ENCODE peak calls at places on chromosomes 16 and 17, in seven cellular contexts. E, X, Y, G, L, M and U are unnamed samples.

GRCh38 chr17:52410781-52411180 is 252.3 kb upstream of the CA10 start:
- DNase-seq in L (no peak), M (no peak), E (no peak), G (no peak), Y (no peak), X (no peak), U (no peak)

GRCh38 chr16:31400191-31400590 is 7.1 kb downstream of the ITGAD start:
- DNase-seq in Y (no peak), G (no peak), L (no peak), E (no peak), M (no peak), X (peak), U (peak)

GRCh38 chr17:30519707-30520106 is 42.5 kb downstream of the GOSR1 start:
- DNase-seq in M (peak), G (peak), X (no peak), E (peak), Y (no peak), L (peak), U (no peak)

GRCh38 chr17:29835438-29836351 is 94.3 kb downstream of the SSH2 start:
- DNase-seq in L (no peak), X (no peak), M (no peak), G (no peak), Y (no peak), E (no peak), U (no peak)

GRCh38 chr17:652310-652709 is 62.3 kb downstream of the VPS53 start:
- DNase-seq in L (no peak), E (no peak), G (no peak), Y (no peak), X (no peak), M (no peak), U (no peak)

GRCh38 chr17:21676281-21677111 is 15.8 kb upstream of the KCNJ18 start:
- DNase-seq in X (no peak), G (no peak), E (no peak), M (no peak), Y (no peak), L (no peak), U (no peak)

GRCh38 chr17:21542070-21542469 is 150.3 kb upstream of the KCNJ18 start:
- DNase-seq in M (no peak), E (no peak), G (no peak), L (no peak), X (no peak), Y (no peak), U (no peak)

GRCh38 chr16:84753412-84754325 is 53.9 kb downstream of the USP10 start:
- DNase-seq in X (no peak), L (no peak), M (no peak), E (no peak), G (no peak), Y (no peak), U (no peak)

GRCh38 chr16:2473999-2474876 is 689 bp upstream of the TBC1D24 start:
- DNase-seq in M (peak), E (no peak), G (no peak), X (peak), L (no peak), Y (peak), U (peak)

GRCh38 chr17:47720754-47721533 is 12.1 kb upstream of the TBX21 start:
- DNase-seq in E (no peak), G (no peak), M (no peak), Y (peak), L (no peak), X (peak), U (peak)

GRCh38 chr17:77200711-77201110 is 59.9 kb downstream of the SEC14L1 start:
- DNase-seq in X (no peak), M (no peak), G (no peak), Y (no peak), L (no peak), E (no peak), U (no peak)

GRCh38 chr17:29847527-29847931 is 82.5 kb downstream of the SSH2 start:
- DNase-seq in L (no peak), Y (no peak), E (no peak), X (no peak), M (no peak), G (no peak), U (no peak)

GRCh38 chr16:78925071-78925714 is 675.3 kb downstream of the MAF start:
- DNase-seq in E (no peak), Y (peak), L (no peak), G (no peak), X (no peak), M (peak), U (peak)

GRCh38 chr16:51306116-51306515 is 155.0 kb upstream of the SALL1 start:
- DNase-seq in X (no peak), L (no peak), G (no peak), M (peak), E (peak), Y (no peak), U (no peak)

GRCh38 chr16:65916995-65917394 is 449.5 kb upstream of the CDH5 start:
- DNase-seq in L (no peak), X (no peak), E (no peak), Y (no peak), M (no peak), G (no peak), U (no peak)

GRCh38 chr17:78237403-78238012 is 6.1 kb downstream of the TMEM235 start:
- DNase-seq in Y (no peak), E (no peak), X (no peak), M (no peak), L (no peak), G (no peak), U (no peak)

GRCh38 chr16:749010-749409 is 8.2 kb upstream of the CIAO3 start:
- DNase-seq in G (no peak), Y (no peak), L (peak), E (peak), X (no peak), M (peak), U (no peak)

GRCh38 chr17:75064040-75064439 is 17.0 kb downstream of the KCTD2 start:
- DNase-seq in X (no peak), M (no peak), Y (no peak), L (no peak), E (no peak), G (no peak), U (no peak)

GRCh38 chr17:60802377-60802776 is 124.7 kb downstream of the BCAS3 start:
- DNase-seq in E (no peak), Y (no peak), X (no peak), G (no peak), L (no peak), M (no peak), U (no peak)

GRCh38 chr16:89958068-89958467 is 9.5 kb downstream of the DEF8 start:
- DNase-seq in L (no peak), X (no peak), Y (no peak), G (no peak), M (peak), E (no peak), U (peak)

GRCh38 chr17:33273271-33273670 is 19.8 kb downstream of the ASIC2 start:
- DNase-seq in G (no peak), L (no peak), E (no peak), Y (no peak), M (no peak), X (no peak), U (no peak)

GRCh38 chr17:43530303-43531081 is 15.6 kb downstream of the ETV4 start:
- DNase-seq in X (no peak), G (peak), Y (no peak), E (no peak), M (peak), L (peak), U (no peak)

GRCh38 chr17:17020821-17021193 is 21.4 kb upstream of the MPRIP start:
- DNase-seq in Y (no peak), G (no peak), L (no peak), X (no peak), E (no peak), M (no peak), U (no peak)

GRCh38 chr17:4548061-4548461 is 7.1 kb downstream of the MYBBP1A start:
- DNase-seq in X (no peak), M (no peak), E (no peak), Y (no peak), L (no peak), G (no peak), U (no peak)